ENCODE peak calls at places on chromosome 22, in six cellular contexts. A is mammary epithelial cell, R is T-helper 2 cell, F is psoas muscle, C is MV-4-11, U is NCI-H345. T is an unnamed sample.

GRCh38 chr22:44860311-44860710 is 107.9 kb downstream of the ARHGAP8 start:
- DNase-seq in F (no peak), C (no peak), A (no peak), R (no peak), U (no peak), T (no peak)

GRCh38 chr22:24994070-24994763 is 41.7 kb downstream of the KIAA1671 start:
- DNase-seq in F (no peak), U (peak), A (peak), C (peak), R (no peak), T (no peak)

GRCh38 chr22:17865183-17866055 is 91.2 kb upstream of the BID start:
- DNase-seq in A (no peak), C (no peak), R (no peak), U (no peak), F (no peak), T (no peak)

GRCh38 chr22:36641902-36642640 is 61.5 kb downstream of the CACNG2 start:
- DNase-seq in R (no peak), A (peak), F (no peak), C (no peak), U (peak), T (no peak)

GRCh38 chr22:28594784-28595324 is 84.8 kb downstream of the TTC28 start:
- DNase-seq in R (no peak), U (peak), A (peak), C (peak), F (no peak), T (no peak)

GRCh38 chr22:31212783-31213626 is 907 bp downstream of the LIMK2 start:
- DNase-seq in C (peak), U (no peak), A (no peak), F (no peak), R (no peak), T (no peak)

GRCh38 chr22:46587067-46587471 is 33.1 kb upstream of the GRAMD4 start:
- DNase-seq in C (no peak), A (no peak), U (no peak), R (no peak), F (no peak), T (no peak)

GRCh38 chr22:50118557-50119168 is 28.9 kb downstream of the MOV10L1 start:
- DNase-seq in A (no peak), U (no peak), R (no peak), C (peak), F (no peak), T (no peak)

GRCh38 chr22:44192098-44192810 is 11.5 kb downstream of the PARVG start:
- DNase-seq in A (peak), F (no peak), C (peak), R (no peak), U (no peak), T (peak)

GRCh38 chr22:19176175-19176630 is 2.3 kb downstream of the SLC25A1 start:
- DNase-seq in A (no peak), F (no peak), U (no peak), C (no peak), R (no peak), T (no peak)

GRCh38 chr22:30284172-30284571 is 5.1 kb downstream of the CASTOR1 start:
- DNase-seq in A (no peak), U (no peak), R (no peak), F (no peak), C (no peak), T (no peak)

GRCh38 chr22:35921777-35922176 is 106.8 kb downstream of the RBFOX2 start:
- DNase-seq in U (peak), A (peak), C (peak), F (peak), R (no peak), T (peak)